ENCODE peak calls at places on chromosomes 1 and 21, in four cellular contexts. One of them, this sample, is unnamed.

GRCh38 chr1:235270625-235271024 is 57.4 kb downstream of the ARID4B start:
- DNase-seq in uterus: no peak
- DNase-seq in transverse colon: no peak
- DNase-seq in heart left ventricle: no peak
- DNase-seq in this sample: no peak

GRCh38 chr1:16198444-16199156 is 13.9 kb downstream of the ARHGEF19 start:
- DNase-seq in heart left ventricle: no peak
- DNase-seq in uterus: no peak
- DNase-seq in transverse colon: no peak
- DNase-seq in this sample: no peak

GRCh38 chr1:32818804-32819541 is 1.5 kb downstream of the S100PBP start:
- DNase-seq in transverse colon: peak
- DNase-seq in heart left ventricle: no peak
- DNase-seq in uterus: no peak
- DNase-seq in this sample: no peak

GRCh38 chr1:31811605-31812004 is 4.2 kb downstream of the SPOCD1 start:
- DNase-seq in uterus: no peak
- DNase-seq in transverse colon: no peak
- DNase-seq in heart left ventricle: no peak
- DNase-seq in this sample: no peak

GRCh38 chr1:35807614-35808375 is at the start of gene AGO4:
- DNase-seq in uterus: peak
- DNase-seq in heart left ventricle: peak
- DNase-seq in transverse colon: peak
- DNase-seq in this sample: no peak

GRCh38 chr1:29801561-29801973 is 565.2 kb downstream of the PTPRU start:
- DNase-seq in uterus: peak
- DNase-seq in heart left ventricle: no peak
- DNase-seq in transverse colon: no peak
- DNase-seq in this sample: no peak

GRCh38 chr1:160519542-160520435 is 3.3 kb downstream of the SLAMF6 start:
- DNase-seq in transverse colon: no peak
- DNase-seq in heart left ventricle: no peak
- DNase-seq in uterus: no peak
- DNase-seq in this sample: no peak

GRCh38 chr1:172320723-172321122 is 99.8 kb upstream of the C1orf105 start:
- DNase-seq in transverse colon: no peak
- DNase-seq in heart left ventricle: peak
- DNase-seq in uterus: peak
- DNase-seq in this sample: no peak

GRCh38 chr1:14238472-14239059 is 359.9 kb upstream of the KAZN start:
- DNase-seq in uterus: peak
- DNase-seq in heart left ventricle: peak
- DNase-seq in transverse colon: peak
- DNase-seq in this sample: peak

GRCh38 chr1:24898909-24899439 is 31.1 kb downstream of the RUNX3 start:
- DNase-seq in heart left ventricle: no peak
- DNase-seq in uterus: no peak
- DNase-seq in transverse colon: peak
- DNase-seq in this sample: no peak

GRCh38 chr1:16396591-16396990 is 29.5 kb downstream of the SZRD1 start:
- DNase-seq in transverse colon: no peak
- DNase-seq in heart left ventricle: peak
- DNase-seq in uterus: peak
- DNase-seq in this sample: no peak

GRCh38 chr1:65948609-65949229 is 156.0 kb downstream of the PDE4B start:
- DNase-seq in uterus: peak
- DNase-seq in heart left ventricle: no peak
- DNase-seq in transverse colon: peak
- DNase-seq in this sample: no peak

GRCh38 chr1:18230840-18231239 is 123.2 kb downstream of the IGSF21 start:
- DNase-seq in uterus: no peak
- DNase-seq in heart left ventricle: no peak
- DNase-seq in transverse colon: no peak
- DNase-seq in this sample: no peak

GRCh38 chr1:68231627-68232303 is 558 bp downstream of the WLS start:
- DNase-seq in uterus: peak
- DNase-seq in transverse colon: peak
- DNase-seq in heart left ventricle: peak
- DNase-seq in this sample: peak

GRCh38 chr1:27258598-27258997 is 24.2 kb downstream of the WDTC1 start:
- DNase-seq in uterus: no peak
- DNase-seq in heart left ventricle: no peak
- DNase-seq in transverse colon: no peak
- DNase-seq in this sample: no peak

GRCh38 chr1:202589190-202589680 is 121.0 kb downstream of the SYT2 start:
- DNase-seq in heart left ventricle: peak
- DNase-seq in transverse colon: peak
- DNase-seq in uterus: peak
- DNase-seq in this sample: peak

GRCh38 chr1:221921936-221922335 is 180.0 kb upstream of the DUSP10 start:
- DNase-seq in transverse colon: no peak
- DNase-seq in heart left ventricle: no peak
- DNase-seq in uterus: no peak
- DNase-seq in this sample: no peak

GRCh38 chr1:154420961-154421924 is 16.1 kb downstream of the IL6R start:
- DNase-seq in heart left ventricle: no peak
- DNase-seq in uterus: no peak
- DNase-seq in transverse colon: no peak
- DNase-seq in this sample: no peak

GRCh38 chr21:42038826-42039425 is 28.8 kb upstream of the ZBTB21 start:
- DNase-seq in transverse colon: no peak
- DNase-seq in uterus: no peak
- DNase-seq in heart left ventricle: no peak
- DNase-seq in this sample: no peak

GRCh38 chr1:212498243-212498642 is 65.5 kb downstream of the NENF start:
- DNase-seq in heart left ventricle: no peak
- DNase-seq in uterus: peak
- DNase-seq in transverse colon: no peak
- DNase-seq in this sample: peak

GRCh38 chr1:5514519-5515183 is 477.6 kb downstream of the NPHP4 start:
- DNase-seq in heart left ventricle: peak
- DNase-seq in uterus: no peak
- DNase-seq in transverse colon: peak
- DNase-seq in this sample: no peak

GRCh38 chr1:160161965-160162705 is 10.7 kb downstream of the ATP1A4 start:
- DNase-seq in transverse colon: no peak
- DNase-seq in heart left ventricle: no peak
- DNase-seq in uterus: no peak
- DNase-seq in this sample: no peak

GRCh38 chr1:246565751-246566127 is 322 bp downstream of the TFB2M start:
- DNase-seq in transverse colon: no peak
- DNase-seq in heart left ventricle: no peak
- DNase-seq in uterus: no peak
- DNase-seq in this sample: no peak

GRCh38 chr1:79741720-79742421 is 735.3 kb upstream of the ADGRL4 start:
- DNase-seq in transverse colon: no peak
- DNase-seq in heart left ventricle: no peak
- DNase-seq in uterus: no peak
- DNase-seq in this sample: no peak

GRCh38 chr1:114113801-114114750 is 39.6 kb downstream of the SYT6 start:
- DNase-seq in uterus: no peak
- DNase-seq in transverse colon: peak
- DNase-seq in heart left ventricle: peak
- DNase-seq in this sample: no peak

GRCh38 chr1:161738627-161739287 is 10.8 kb upstream of the DUSP12 start:
- DNase-seq in heart left ventricle: peak
- DNase-seq in transverse colon: peak
- DNase-seq in uterus: no peak
- DNase-seq in this sample: no peak

GRCh38 chr1:224358288-224358687 is 1.6 kb downstream of the CNIH4 start:
- DNase-seq in uterus: no peak
- DNase-seq in heart left ventricle: no peak
- DNase-seq in transverse colon: no peak
- DNase-seq in this sample: no peak

GRCh38 chr21:32300117-32300681 is 1.5 kb downstream of the MRAP start:
- DNase-seq in heart left ventricle: no peak
- DNase-seq in uterus: no peak
- DNase-seq in transverse colon: no peak
- DNase-seq in this sample: no peak

DNA sequence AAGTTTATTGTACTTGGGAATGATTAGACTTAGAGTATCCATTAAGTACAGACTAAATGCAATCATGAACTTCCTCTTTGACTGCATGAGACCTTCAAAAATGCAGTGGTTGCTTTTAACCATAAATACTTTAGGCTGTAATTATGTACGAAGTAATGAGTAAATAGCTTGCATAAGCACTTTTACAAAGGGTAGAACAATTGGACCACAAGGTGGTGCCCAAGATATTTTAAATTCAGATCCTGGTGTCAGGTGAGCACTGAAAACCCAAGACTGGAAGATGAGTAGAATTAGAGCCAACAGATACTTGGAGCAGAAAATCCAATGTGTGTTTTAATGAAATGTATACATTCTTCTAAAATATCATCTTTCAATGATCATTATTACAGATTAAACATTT is 43.4 kb upstream of the RHOU start:
- DNase-seq in transverse colon: peak
- DNase-seq in uterus: no peak
- DNase-seq in heart left ventricle: no peak
- DNase-seq in this sample: no peak
- TF ChIP-seq CTCF in transverse colon: peak
- TF ChIP-seq CTCF in uterus: peak
- TF ChIP-seq CTCF in heart left ventricle: peak
- TF ChIP-seq CTCF in this sample: peak

DNA sequence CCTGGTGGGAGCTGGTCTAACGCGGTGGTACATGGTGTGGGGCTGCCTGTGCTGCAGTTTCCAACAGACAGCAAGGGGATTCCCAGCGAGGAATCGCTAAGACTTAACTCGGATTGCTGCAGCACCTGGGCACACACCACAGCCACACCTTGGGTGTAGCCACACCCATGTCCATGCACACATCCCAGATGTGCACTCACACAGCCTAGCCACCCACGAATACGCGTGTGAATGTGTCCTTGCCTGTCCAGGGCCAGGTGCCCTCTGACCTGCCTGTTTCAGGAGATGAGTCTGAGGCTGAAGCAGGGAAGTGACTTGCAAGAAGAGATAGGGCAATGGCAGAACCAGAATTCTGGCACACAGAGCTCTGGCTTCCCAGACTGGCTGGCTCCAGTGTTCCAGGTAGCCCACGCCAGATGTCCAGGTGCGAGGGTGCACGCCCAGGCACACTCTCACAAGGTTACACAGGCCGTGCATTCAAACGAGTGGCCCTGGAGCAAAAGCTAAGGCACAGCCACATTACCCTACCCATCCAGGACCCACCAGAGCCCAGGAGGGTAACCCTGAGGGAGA is 272.7 kb downstream of the TRABD2B start:
- DNase-seq in uterus: no peak
- DNase-seq in transverse colon: peak
- DNase-seq in heart left ventricle: no peak
- DNase-seq in this sample: no peak
- H3K4me3 ChIP-seq in uterus: no peak
- H3K4me3 ChIP-seq in transverse colon: no peak
- H3K4me3 ChIP-seq in heart left ventricle: peak
- H3K4me3 ChIP-seq in this sample: peak

GRCh38 chr1:3125078-3125477 is 56.1 kb downstream of the PRDM16 start:
- DNase-seq in uterus: no peak
- DNase-seq in transverse colon: no peak
- DNase-seq in heart left ventricle: no peak
- DNase-seq in this sample: peak

GRCh38 chr1:3124246-3124645 is 55.2 kb downstream of the PRDM16 start:
- DNase-seq in heart left ventricle: no peak
- DNase-seq in uterus: no peak
- DNase-seq in transverse colon: no peak
- DNase-seq in this sample: no peak

GRCh38 chr1:3127738-3128137 is 58.7 kb downstream of the PRDM16 start:
- DNase-seq in transverse colon: no peak
- DNase-seq in heart left ventricle: no peak
- DNase-seq in uterus: no peak
- DNase-seq in this sample: peak

GRCh38 chr1:3126756-3127718 is 58.0 kb downstream of the PRDM16 start:
- DNase-seq in transverse colon: no peak
- DNase-seq in uterus: no peak
- DNase-seq in heart left ventricle: no peak
- DNase-seq in this sample: no peak

GRCh38 chr1:3125546-3126368 is 56.8 kb downstream of the PRDM16 start:
- DNase-seq in uterus: no peak
- DNase-seq in heart left ventricle: no peak
- DNase-seq in transverse colon: no peak
- DNase-seq in this sample: no peak
- H3K27ac ChIP-seq in uterus: no peak
- H3K27ac ChIP-seq in heart left ventricle: no peak
- H3K27ac ChIP-seq in transverse colon: no peak
- H3K27ac ChIP-seq in this sample: peak

DNA sequence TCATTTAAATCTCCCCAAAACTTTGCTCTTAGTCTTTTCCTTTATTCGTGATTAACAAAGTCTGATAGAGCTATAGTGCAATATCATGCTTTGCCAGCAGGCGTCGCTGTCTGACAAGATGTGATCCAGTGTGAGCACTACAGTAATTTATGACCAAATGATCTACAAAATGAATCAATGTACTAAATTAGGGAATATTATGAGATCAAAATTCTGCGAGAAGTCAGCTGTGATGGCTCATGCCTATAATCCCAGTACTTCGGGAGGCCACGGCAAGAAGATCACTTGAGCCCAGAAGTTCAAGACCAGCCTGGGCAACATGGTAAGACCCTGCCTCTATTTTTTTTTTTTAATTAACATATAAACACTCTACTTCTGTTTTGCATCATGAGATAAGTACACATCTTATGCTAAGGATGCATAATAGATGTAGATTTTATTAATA is 3.6 kb upstream of the SPSB1 start:
- DNase-seq in heart left ventricle: peak
- DNase-seq in transverse colon: peak
- DNase-seq in uterus: peak
- DNase-seq in this sample: peak
- TF ChIP-seq CTCF in heart left ventricle: peak
- TF ChIP-seq CTCF in transverse colon: peak
- TF ChIP-seq CTCF in uterus: peak
- TF ChIP-seq CTCF in this sample: peak

This sample was measured in thoracic aorta.